ENCODE peak calls at places on chromosome 1, in four cellular contexts. T, L, Q and I are unnamed samples.

GRCh38 chr1:82094136-82094535 is 293.4 kb downstream of the ADGRL2 start:
- DNase-seq in L (no peak), Q (no peak), T (no peak), I (no peak)

GRCh38 chr1:8597455-8597854 is 220.0 kb downstream of the RERE start:
- DNase-seq in Q (no peak), T (no peak), L (no peak), I (no peak)

GRCh38 chr1:224774378-224774777 is 155.1 kb upstream of the DNAH14 start:
- DNase-seq in T (no peak), Q (no peak), L (no peak), I (no peak)

GRCh38 chr1:92538413-92539061 is 51.8 kb upstream of the GFI1 start:
- DNase-seq in T (no peak), L (no peak), Q (no peak), I (no peak)

GRCh38 chr1:26546375-26546774 is 16.8 kb downstream of the RPS6KA1 start:
- DNase-seq in T (no peak), Q (no peak), L (no peak), I (no peak)

GRCh38 chr1:3956527-3957170 is 56.6 kb upstream of the C1orf174 start:
- DNase-seq in Q (no peak), T (no peak), L (no peak), I (no peak)

GRCh38 chr1:5711079-5711478 is 281.1 kb downstream of the NPHP4 start:
- DNase-seq in L (no peak), Q (no peak), T (no peak), I (no peak)

GRCh38 chr1:44089371-44090070 is 29.1 kb upstream of the KLF17 start:
- DNase-seq in T (no peak), L (no peak), Q (no peak), I (no peak)

GRCh38 chr1:217117973-217118465 is 394.8 kb upstream of the ESRRG start:
- DNase-seq in L (no peak), T (no peak), Q (no peak), I (no peak)

GRCh38 chr1:192489046-192489445 is 86.5 kb upstream of the RGS1 start:
- DNase-seq in L (no peak), T (no peak), Q (no peak), I (no peak)

GRCh38 chr1:200483491-200484143 is 73.8 kb upstream of the ZNF281 start:
- DNase-seq in Q (no peak), L (peak), T (no peak), I (no peak)
- TF ChIP-seq CTCF in Q (no peak), L (no peak), T (no peak), I (no peak)

GRCh38 chr1:72282690-72283203 is 408 bp upstream of the NEGR1 start:
- DNase-seq in Q (peak), L (peak), T (peak), I (peak)
- TF ChIP-seq POLR2A in Q (peak), L (no peak), T (no peak), I (no peak)

GRCh38 chr1:86394416-86394815 is 1.7 kb downstream of the ODF2L start:
- DNase-seq in T (no peak), Q (no peak), L (no peak), I (no peak)

GRCh38 chr1:86396503-86396900 is 379 bp upstream of the ODF2L start:
- DNase-seq in L (no peak), Q (no peak), T (no peak), I (no peak)

DNA sequence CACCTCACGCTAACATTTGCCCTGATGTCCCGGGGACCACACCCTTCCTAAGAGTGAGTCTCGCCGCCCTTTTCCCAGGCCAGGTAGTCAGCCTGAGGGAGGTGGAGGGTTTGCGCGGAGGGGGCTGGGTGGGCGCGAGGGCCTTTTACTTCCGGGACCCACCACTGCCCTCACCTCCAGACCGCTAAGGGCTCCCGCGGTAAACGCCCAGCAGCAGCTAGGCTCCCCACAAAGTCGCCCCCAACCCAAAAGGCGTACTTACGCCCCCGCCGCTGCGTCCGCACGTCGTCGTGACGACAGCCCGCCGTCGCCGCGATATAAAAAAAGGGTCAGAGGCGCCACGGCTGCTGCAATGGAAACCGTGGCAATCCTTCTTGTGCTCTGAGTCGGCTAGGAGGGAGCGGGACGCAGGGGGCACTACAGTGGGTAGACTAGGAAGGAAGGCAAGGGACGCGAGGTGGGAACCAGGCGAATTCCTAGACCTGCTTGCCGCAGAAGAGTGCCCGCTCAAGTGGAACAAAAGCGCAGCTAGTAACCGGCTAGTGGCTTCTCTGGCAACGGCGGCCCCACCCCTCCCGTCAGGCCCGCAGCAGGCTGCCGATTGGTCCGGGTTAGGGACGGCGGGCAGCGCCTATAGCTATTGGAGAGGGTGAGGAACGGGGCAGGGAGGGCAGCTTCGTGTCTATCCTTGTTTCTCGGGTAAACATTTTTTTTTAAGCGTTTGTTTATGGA is at the start of gene ODF2L:
- DNase-seq in T (peak), Q (peak), L (peak), I (peak)
- TF ChIP-seq CTCF in T (no peak), Q (no peak), L (no peak), I (no peak)

DNA sequence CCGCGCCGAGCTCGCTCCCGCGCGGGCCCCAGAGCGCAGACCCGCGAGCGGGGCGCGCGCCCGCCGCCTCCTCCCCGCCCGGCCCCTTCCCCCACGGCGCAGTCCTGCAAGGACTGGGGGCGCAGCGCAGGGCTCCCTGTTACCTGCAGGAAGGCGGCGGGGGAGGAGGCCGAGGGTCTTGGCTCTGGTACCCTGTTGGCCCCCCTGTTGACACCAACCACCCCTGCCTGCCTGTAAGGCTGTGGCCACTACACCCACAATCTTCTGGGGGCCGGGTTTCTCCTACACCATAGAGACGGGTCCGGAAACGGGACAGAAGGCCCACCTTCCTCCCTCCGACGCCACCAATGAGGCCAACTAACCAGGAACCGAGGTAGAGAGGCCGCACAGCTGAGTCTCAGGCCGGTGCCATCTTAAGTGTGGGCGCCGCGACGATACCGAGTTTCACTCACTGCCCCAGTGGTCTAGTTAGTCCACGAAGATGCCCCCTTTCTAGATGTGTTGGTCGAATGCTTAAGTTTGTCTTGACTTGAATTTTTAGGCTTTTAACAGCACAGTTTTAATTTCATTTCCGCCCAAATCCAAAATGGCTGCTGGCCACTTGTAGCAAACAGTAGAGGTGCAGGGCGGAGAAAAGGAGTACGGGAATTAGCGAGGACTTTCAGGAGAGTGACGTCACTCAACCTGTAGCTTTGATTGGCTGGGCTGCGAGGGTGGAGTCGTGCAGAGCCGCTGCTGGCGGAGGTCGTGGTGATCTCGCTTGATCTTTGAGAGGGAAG is at the start of gene SCYL3:
- DNase-seq in T (peak), L (peak), Q (peak), I (peak)
- TF ChIP-seq POLR2A in T (no peak), L (peak), Q (peak), I (peak)